ENCODE peak calls at places on chromosome 7, in eight cellular contexts. P, Q, F, B, N, W, E and I are unnamed samples.
A peak's percentile ranks its signal among the peaks of the same experiment; 100 is the strongest.

GRCh38 chr7:43768201-43768893 is 9.9 kb downstream of the BLVRA start:
- DNase-seq in P (no peak), Q (peak; percentile 36), W (no peak), E (no peak), N (no peak), F (no peak), B (no peak), I (no peak)

GRCh38 chr7:98628916-98629525 is 11.9 kb downstream of the NPTX2 start:
- DNase-seq in W (no peak), E (no peak), B (no peak), F (no peak), P (peak; percentile 87), N (no peak), Q (no peak), I (peak; percentile 57)

GRCh38 chr7:33155811-33156210 is 26.4 kb downstream of the BBS9 start:
- DNase-seq in P (no peak), Q (no peak), B (no peak), N (no peak), W (no peak), F (no peak), E (no peak), I (no peak)

GRCh38 chr7:70595741-70596574 is 536.0 kb upstream of the GALNT17 start:
- DNase-seq in B (no peak), E (no peak), P (peak; percentile 80), W (peak; percentile 21), N (peak; percentile 47), F (no peak), Q (no peak), I (peak; percentile 88)

GRCh38 chr7:73439305-73439704 is 5.7 kb downstream of the FZD9 start:
- DNase-seq in W (no peak), N (no peak), P (no peak), E (no peak), F (no peak), B (no peak), Q (no peak), I (no peak)

GRCh38 chr7:79217468-79217867 is 236.0 kb downstream of the MAGI2 start:
- DNase-seq in W (no peak), F (no peak), B (no peak), P (no peak), Q (no peak), E (no peak), N (no peak), I (no peak)

GRCh38 chr7:141585592-141586510 is 34.6 kb downstream of the AGK start:
- DNase-seq in P (no peak), E (no peak), B (peak; percentile 76), F (peak; percentile 28), N (no peak), Q (no peak), W (no peak), I (no peak)

GRCh38 chr7:140506788-140507464 is 27.6 kb upstream of the MKRN1 start:
- DNase-seq in W (peak; percentile 69), P (peak; percentile 60), F (no peak), E (no peak), Q (no peak), B (peak; percentile 74), N (peak; percentile 95), I (peak; percentile 73)

GRCh38 chr7:74684473-74684872 is 27.0 kb downstream of the GTF2I start:
- DNase-seq in B (no peak), Q (no peak), E (no peak), N (no peak), W (peak; percentile 58), F (no peak), P (no peak), I (no peak)

GRCh38 chr7:43872401-43873165 is 3.3 kb upstream of the MRPS24 start:
- DNase-seq in W (peak; percentile 53), F (no peak), Q (no peak), B (peak; percentile 57), P (no peak), N (peak; percentile 7), E (no peak), I (peak; percentile 31)

GRCh38 chr7:19111474-19112143 is 5.8 kb downstream of the TWIST1 start:
- DNase-seq in W (no peak), Q (no peak), E (no peak), F (no peak), N (peak; percentile 12), P (no peak), B (no peak), I (peak; percentile 36)

GRCh38 chr7:157992511-157993160 is 595.0 kb downstream of the PTPRN2 start:
- DNase-seq in W (no peak), P (no peak), E (no peak), N (no peak), B (no peak), F (no peak), Q (peak; percentile 55), I (peak; percentile 54)
- H3K27me3 ChIP-seq in W (no peaks in the 10 kb centered on the region), P (no peaks in the 10 kb centered on the region), E (no peaks in the 10 kb centered on the region), N (no peaks in the 10 kb centered on the region), B (no peaks in the 10 kb centered on the region), F (no peaks in the 10 kb centered on the region), Q (no peaks in the 10 kb centered on the region), I (no peaks in the 10 kb centered on the region)

GRCh38 chr7:28178537-28178936 is 2.1 kb downstream of the JAZF1 start:
- DNase-seq in Q (no peak), P (no peak), E (no peak), W (no peak), N (no peak), F (no peak), B (no peak), I (no peak)
- H3K4me3 ChIP-seq in Q (peak overlapping the region; percentile 67), P (no peak overlapping the region), E (peak overlapping the region; percentile 77), W (peak overlapping the region; percentile 87), N (peak overlapping the region; percentile 71), F (peak overlapping the region; percentile 60), B (peak overlapping the region; percentile 77), I (no peak overlapping the region)

GRCh38 chr7:148572067-148572522 is 18.5 kb upstream of the C7orf33 start:
- DNase-seq in Q (no peak), E (no peak), N (no peak), B (no peak), F (no peak), P (no peak), W (peak; percentile 46), I (no peak)
- H3K27me3 ChIP-seq in Q (no peaks in the 10 kb centered on the region), E (no peaks in the 10 kb centered on the region), N (no peaks in the 10 kb centered on the region), B (no peaks in the 10 kb centered on the region), F (no peaks in the 10 kb centered on the region), P (no peaks in the 10 kb centered on the region), W (no peaks in the 10 kb centered on the region), I (no peaks in the 10 kb centered on the region)

GRCh38 chr7:118129037-118129436 is 54.9 kb upstream of the LSM8 start:
- DNase-seq in E (no peak), N (no peak), F (no peak), Q (no peak), B (no peak), W (no peak), P (no peak), I (no peak)
- H3K4me3 ChIP-seq in E (no peak overlapping the region), N (no peak overlapping the region), F (no peak overlapping the region), Q (no peak overlapping the region), B (no peak overlapping the region), W (no peak overlapping the region), P (no peak overlapping the region), I (no peak overlapping the region)